ENCODE peak calls at places on chromosomes 16 and 17, in seven cellular contexts. One of them, this sample, is unnamed.
A peak's percentile ranks its signal among the peaks of the same experiment; 100 is the strongest.

GRCh38 chr16:57123216-57123968 is 31.0 kb downstream of the CPNE2 start:
- DNase-seq in breast epithelium: no peak
- DNase-seq in IMR-90: no peak
- DNase-seq in mesendoderm: no peak
- DNase-seq in spleen: no peak
- DNase-seq in heart left ventricle: no peak
- DNase-seq in OCI-LY7: no peak
- DNase-seq in this sample: peak; percentile 3

GRCh38 chr16:64864232-64864803 is 257.5 kb downstream of the CDH11 start:
- DNase-seq in breast epithelium: no peak
- DNase-seq in IMR-90: peak; percentile 98
- DNase-seq in mesendoderm: no peak
- DNase-seq in spleen: no peak
- DNase-seq in heart left ventricle: no peak
- DNase-seq in OCI-LY7: no peak
- DNase-seq in this sample: no peak

GRCh38 chr17:75032896-75033294 is 13.9 kb downstream of the ATP5PD start:
- DNase-seq in breast epithelium: peak; percentile 32
- DNase-seq in IMR-90: no peak
- DNase-seq in mesendoderm: no peak
- DNase-seq in spleen: no peak
- DNase-seq in heart left ventricle: peak; percentile 56
- DNase-seq in OCI-LY7: no peak
- DNase-seq in this sample: peak; percentile 48

GRCh38 chr16:2791174-2791573 is 3.8 kb upstream of the PRSS33 start:
- DNase-seq in breast epithelium: no peak
- DNase-seq in IMR-90: no peak
- DNase-seq in mesendoderm: no peak
- DNase-seq in spleen: peak; percentile 40
- DNase-seq in heart left ventricle: no peak
- DNase-seq in OCI-LY7: no peak
- DNase-seq in this sample: no peak

GRCh38 chr17:44492706-44493272 is 10.4 kb downstream of the GPATCH8 start:
- DNase-seq in breast epithelium: no peak
- DNase-seq in IMR-90: no peak
- DNase-seq in mesendoderm: no peak
- DNase-seq in spleen: no peak
- DNase-seq in heart left ventricle: no peak
- DNase-seq in OCI-LY7: no peak
- DNase-seq in this sample: no peak

GRCh38 chr17:17001874-17002520 is 30.1 kb upstream of the TNFRSF13B start:
- DNase-seq in breast epithelium: peak; percentile 60
- DNase-seq in IMR-90: peak; percentile 42
- DNase-seq in mesendoderm: peak; percentile 74
- DNase-seq in spleen: peak; percentile 95
- DNase-seq in heart left ventricle: peak; percentile 74
- DNase-seq in OCI-LY7: peak; percentile 72
- DNase-seq in this sample: peak; percentile 83

GRCh38 chr17:7988750-7989178 is 13.7 kb upstream of the GUCY2D start:
- DNase-seq in breast epithelium: no peak
- DNase-seq in IMR-90: peak; percentile 86
- DNase-seq in mesendoderm: peak; percentile 56
- DNase-seq in spleen: no peak
- DNase-seq in heart left ventricle: peak; percentile 53
- DNase-seq in OCI-LY7: peak; percentile 93
- DNase-seq in this sample: no peak

GRCh38 chr16:22217890-22218730 is 12.0 kb downstream of the EEF2K start:
- DNase-seq in breast epithelium: no peak
- DNase-seq in IMR-90: no peak
- DNase-seq in mesendoderm: peak; percentile 44
- DNase-seq in spleen: no peak
- DNase-seq in heart left ventricle: peak; percentile 46
- DNase-seq in OCI-LY7: peak; percentile 38
- DNase-seq in this sample: peak; percentile 63

GRCh38 chr17:6454495-6455320 is 10.5 kb downstream of the PIMREG start:
- DNase-seq in breast epithelium: no peak
- DNase-seq in IMR-90: no peak
- DNase-seq in mesendoderm: peak; percentile 28
- DNase-seq in spleen: peak; percentile 86
- DNase-seq in heart left ventricle: no peak
- DNase-seq in OCI-LY7: no peak
- DNase-seq in this sample: no peak

GRCh38 chr17:78889525-78889924 is 13.5 kb downstream of the CEP295NL start:
- DNase-seq in breast epithelium: no peak
- DNase-seq in IMR-90: no peak
- DNase-seq in mesendoderm: no peak
- DNase-seq in spleen: no peak
- DNase-seq in heart left ventricle: no peak
- DNase-seq in OCI-LY7: peak; percentile 17
- DNase-seq in this sample: peak; percentile 36

GRCh38 chr16:4675864-4676786 is 17.2 kb upstream of the NUDT16L1 start:
- DNase-seq in breast epithelium: no peak
- DNase-seq in IMR-90: no peak
- DNase-seq in mesendoderm: peak; percentile 60
- DNase-seq in spleen: peak; percentile 80
- DNase-seq in heart left ventricle: no peak
- DNase-seq in OCI-LY7: no peak
- DNase-seq in this sample: no peak

GRCh38 chr17:40801157-40801556 is 1.4 kb upstream of the KRT28 start:
- DNase-seq in breast epithelium: no peak
- DNase-seq in IMR-90: no peak
- DNase-seq in mesendoderm: no peak
- DNase-seq in spleen: no peak
- DNase-seq in heart left ventricle: no peak
- DNase-seq in OCI-LY7: no peak
- DNase-seq in this sample: no peak

GRCh38 chr17:40803617-40804082 is 3.9 kb upstream of the KRT28 start:
- DNase-seq in breast epithelium: peak; percentile 78
- DNase-seq in IMR-90: peak; percentile 66
- DNase-seq in mesendoderm: peak; percentile 76
- DNase-seq in spleen: peak; percentile 90
- DNase-seq in heart left ventricle: peak; percentile 70
- DNase-seq in OCI-LY7: peak; percentile 62
- DNase-seq in this sample: peak; percentile 87

GRCh38 chr17:40796846-40797245 is 2.9 kb downstream of the KRT28 start:
- DNase-seq in breast epithelium: no peak
- DNase-seq in IMR-90: no peak
- DNase-seq in mesendoderm: peak; percentile 11
- DNase-seq in spleen: no peak
- DNase-seq in heart left ventricle: no peak
- DNase-seq in OCI-LY7: no peak
- DNase-seq in this sample: no peak

GRCh38 chr17:40800381-40800780 is 622 bp upstream of the KRT28 start:
- DNase-seq in breast epithelium: no peak
- DNase-seq in IMR-90: no peak
- DNase-seq in mesendoderm: no peak
- DNase-seq in spleen: no peak
- DNase-seq in heart left ventricle: no peak
- DNase-seq in OCI-LY7: no peak
- DNase-seq in this sample: no peak

GRCh38 chr17:40799859-40800258 is at the start of gene KRT28:
- DNase-seq in breast epithelium: no peak
- DNase-seq in IMR-90: no peak
- DNase-seq in mesendoderm: no peak
- DNase-seq in spleen: no peak
- DNase-seq in heart left ventricle: no peak
- DNase-seq in OCI-LY7: no peak
- DNase-seq in this sample: no peak
- H3K4me3 ChIP-seq in breast epithelium: no peak within 1 kb of the TSS
- H3K4me3 ChIP-seq in IMR-90: no peak within 1 kb of the TSS
- H3K4me3 ChIP-seq in mesendoderm: no peak within 1 kb of the TSS
- H3K4me3 ChIP-seq in spleen: no peak within 1 kb of the TSS
- H3K4me3 ChIP-seq in heart left ventricle: no peak within 1 kb of the TSS
- H3K4me3 ChIP-seq in OCI-LY7: no peak within 1 kb of the TSS
- H3K4me3 ChIP-seq in this sample: no peak within 1 kb of the TSS

GRCh38 chr16:61182416-61182815 is 853.8 kb downstream of the CDH8 start:
- DNase-seq in breast epithelium: no peak
- DNase-seq in IMR-90: no peak
- DNase-seq in mesendoderm: peak; percentile 4
- DNase-seq in spleen: no peak
- DNase-seq in heart left ventricle: no peak
- DNase-seq in OCI-LY7: no peak
- DNase-seq in this sample: no peak
- H3K27ac ChIP-seq in breast epithelium: no peak overlapping the region
- H3K27ac ChIP-seq in IMR-90: no peak overlapping the region
- H3K27ac ChIP-seq in mesendoderm: no peak overlapping the region
- H3K27ac ChIP-seq in spleen: no peak overlapping the region
- H3K27ac ChIP-seq in heart left ventricle: no peak overlapping the region
- H3K27ac ChIP-seq in OCI-LY7: no peak overlapping the region
- H3K27ac ChIP-seq in this sample: no peak overlapping the region

DNA sequence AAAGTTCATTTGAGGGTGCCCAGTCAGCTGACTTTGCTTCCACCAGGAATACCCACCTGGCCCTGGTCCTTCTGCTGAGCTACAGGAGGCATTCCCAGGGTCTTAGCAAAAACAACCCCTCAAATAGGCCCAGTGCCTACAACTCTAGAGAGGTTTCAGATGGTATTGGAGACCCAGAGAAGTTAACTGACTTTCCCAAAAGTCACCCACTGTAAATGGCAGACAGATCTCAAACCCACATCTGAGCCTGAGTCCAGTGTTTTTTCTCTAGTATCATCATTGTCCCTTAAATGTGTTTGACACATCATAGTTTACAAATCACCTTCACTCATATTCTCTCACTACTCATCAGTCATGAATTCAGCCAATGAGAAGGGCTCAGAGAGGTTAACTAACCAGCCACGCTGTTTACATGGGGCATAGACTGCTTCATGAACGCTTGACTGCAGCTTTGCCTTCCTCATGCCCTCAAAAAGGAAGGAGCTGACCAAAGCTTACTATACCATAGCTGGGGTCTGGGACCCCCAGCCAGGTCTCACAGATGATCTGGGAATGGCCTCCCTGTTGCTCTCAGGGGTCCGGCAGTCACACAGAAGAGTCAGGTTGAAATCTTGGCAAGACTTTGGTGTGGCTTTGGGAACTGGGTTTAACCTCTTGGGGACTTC is 3.7 kb downstream of the PHOSPHO1 start:
- DNase-seq in breast epithelium: no peak
- DNase-seq in IMR-90: no peak
- DNase-seq in mesendoderm: no peak
- DNase-seq in spleen: no peak
- DNase-seq in heart left ventricle: no peak
- DNase-seq in OCI-LY7: no peak
- DNase-seq in this sample: no peak
- H3K4me1 ChIP-seq in breast epithelium: peaks cover 12% of the 10 kb centered on the region
- H3K4me1 ChIP-seq in IMR-90: no peaks in the 10 kb centered on the region
- H3K4me1 ChIP-seq in mesendoderm: peaks cover 1% of the 10 kb centered on the region
- H3K4me1 ChIP-seq in spleen: peaks cover 71% of the 10 kb centered on the region
- H3K4me1 ChIP-seq in heart left ventricle: peaks cover 34% of the 10 kb centered on the region
- H3K4me1 ChIP-seq in OCI-LY7: peaks cover 25% of the 10 kb centered on the region
- H3K4me1 ChIP-seq in this sample: no peaks in the 10 kb centered on the region

GRCh38 chr17:73642659-73643011 is 1.6 kb downstream of the SDK2 start:
- DNase-seq in breast epithelium: no peak
- DNase-seq in IMR-90: no peak
- DNase-seq in mesendoderm: no peak
- DNase-seq in spleen: no peak
- DNase-seq in heart left ventricle: no peak
- DNase-seq in OCI-LY7: no peak
- DNase-seq in this sample: no peak
- H3K4me3 ChIP-seq in breast epithelium: no peak overlapping the region
- H3K4me3 ChIP-seq in IMR-90: no peak overlapping the region
- H3K4me3 ChIP-seq in mesendoderm: no peak overlapping the region
- H3K4me3 ChIP-seq in spleen: peak overlapping the region; percentile 71
- H3K4me3 ChIP-seq in heart left ventricle: peak overlapping the region; percentile 54
- H3K4me3 ChIP-seq in OCI-LY7: no peak overlapping the region
- H3K4me3 ChIP-seq in this sample: no peak overlapping the region

DNA sequence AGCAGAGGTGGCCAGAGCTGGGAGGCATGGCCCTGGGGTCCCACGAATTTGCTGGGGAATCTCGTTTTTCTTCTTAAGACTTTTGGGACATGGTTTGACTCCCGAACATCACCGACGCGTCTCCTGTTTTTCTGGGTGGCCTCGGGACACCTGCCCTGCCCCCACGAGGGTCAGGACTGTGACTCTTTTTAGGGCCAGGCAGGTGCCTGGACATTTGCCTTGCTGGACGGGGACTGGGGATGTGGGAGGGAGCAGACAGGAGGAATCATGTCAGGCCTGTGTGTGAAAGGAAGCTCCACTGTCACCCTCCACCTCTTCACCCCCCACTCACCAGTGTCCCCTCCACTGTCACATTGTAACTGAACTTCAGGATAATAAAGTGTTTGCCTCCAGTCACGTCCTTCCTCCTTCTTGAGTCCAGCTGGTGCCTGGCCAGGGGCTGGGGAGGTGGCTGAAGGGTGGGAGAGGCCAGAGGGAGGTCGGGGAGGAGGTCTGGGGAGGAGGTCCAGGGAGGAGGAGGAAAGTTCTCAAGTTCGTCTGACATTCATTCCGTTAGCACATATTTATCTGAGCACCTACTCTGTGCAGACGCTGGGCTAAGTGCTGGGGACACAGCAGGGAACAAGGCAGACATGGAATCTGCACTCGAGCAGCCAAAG is 2.3 kb downstream of the CSF3 start:
- DNase-seq in breast epithelium: no peak
- DNase-seq in IMR-90: no peak
- DNase-seq in mesendoderm: no peak
- DNase-seq in spleen: no peak
- DNase-seq in heart left ventricle: peak; percentile 44
- DNase-seq in OCI-LY7: no peak
- DNase-seq in this sample: peak; percentile 89
- H3K27ac ChIP-seq in breast epithelium: peak overlapping the region; percentile 53
- H3K27ac ChIP-seq in IMR-90: no peak overlapping the region
- H3K27ac ChIP-seq in mesendoderm: no peak overlapping the region
- H3K27ac ChIP-seq in spleen: peak overlapping the region; percentile 41
- H3K27ac ChIP-seq in heart left ventricle: peak overlapping the region; percentile 29
- H3K27ac ChIP-seq in OCI-LY7: no peak overlapping the region
- H3K27ac ChIP-seq in this sample: peak overlapping the region; percentile 18

DNA sequence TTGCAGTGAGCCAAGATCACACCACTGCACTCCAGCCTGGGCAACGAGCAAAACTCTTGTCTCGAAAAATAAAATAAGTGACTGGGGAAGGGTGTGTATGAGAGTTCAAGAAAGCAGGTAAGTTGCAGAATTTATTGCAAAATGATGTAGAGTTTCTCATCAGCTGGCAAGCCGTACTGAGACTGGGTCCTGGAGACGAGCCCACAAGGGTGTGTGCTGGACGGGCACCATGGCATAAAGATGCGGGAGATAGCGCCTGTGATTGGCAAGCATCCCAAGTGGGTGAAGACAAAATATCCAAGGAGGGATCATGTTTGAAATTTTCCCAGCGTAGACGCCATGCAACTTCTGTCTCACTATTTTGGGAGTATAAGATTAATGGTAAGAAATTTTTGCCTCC is 59.4 kb downstream of the WNT3 start:
- DNase-seq in breast epithelium: no peak
- DNase-seq in IMR-90: no peak
- DNase-seq in mesendoderm: no peak
- DNase-seq in spleen: no peak
- DNase-seq in heart left ventricle: no peak
- DNase-seq in OCI-LY7: no peak
- DNase-seq in this sample: no peak
- H3K4me1 ChIP-seq in breast epithelium: no peaks in the 10 kb centered on the region
- H3K4me1 ChIP-seq in IMR-90: peaks cover 3% of the 10 kb centered on the region
- H3K4me1 ChIP-seq in mesendoderm: no peaks in the 10 kb centered on the region
- H3K4me1 ChIP-seq in spleen: no peaks in the 10 kb centered on the region
- H3K4me1 ChIP-seq in heart left ventricle: peaks cover 3% of the 10 kb centered on the region
- H3K4me1 ChIP-seq in OCI-LY7: peaks cover 5% of the 10 kb centered on the region
- H3K4me1 ChIP-seq in this sample: no peaks in the 10 kb centered on the region

This sample was measured in right cardiac atrium.